ENCODE peak calls at places on chromosomes 12 and 14, in six cellular contexts. One of them, this sample, is unnamed.

GRCh38 chr14:97283450-97284230 is 486.5 kb downstream of the VRK1 start:
- DNase-seq in stimulated activated naive CD4-positive, alpha-beta T cell: no peak
- DNase-seq in brain microvascular endothelial cell: no peak
- DNase-seq in fibroblast of pulmonary artery: no peak
- DNase-seq in C1 segment of cervical spinal cord: no peak
- DNase-seq in A549: no peak
- DNase-seq in this sample: no peak

GRCh38 chr12:79402626-79403025 is 288.1 kb downstream of the PAWR start:
- DNase-seq in stimulated activated naive CD4-positive, alpha-beta T cell: no peak
- DNase-seq in fibroblast of pulmonary artery: no peak
- DNase-seq in brain microvascular endothelial cell: peak
- DNase-seq in A549: no peak
- DNase-seq in C1 segment of cervical spinal cord: no peak
- DNase-seq in this sample: no peak

GRCh38 chr12:113080692-113081091 is 24.2 kb downstream of the DTX1 start:
- DNase-seq in fibroblast of pulmonary artery: no peak
- DNase-seq in brain microvascular endothelial cell: no peak
- DNase-seq in stimulated activated naive CD4-positive, alpha-beta T cell: no peak
- DNase-seq in A549: no peak
- DNase-seq in C1 segment of cervical spinal cord: no peak
- DNase-seq in this sample: no peak

GRCh38 chr12:9925746-9926393 is 6.3 kb downstream of the CLEC2A start:
- DNase-seq in C1 segment of cervical spinal cord: no peak
- DNase-seq in A549: peak
- DNase-seq in fibroblast of pulmonary artery: peak
- DNase-seq in stimulated activated naive CD4-positive, alpha-beta T cell: peak
- DNase-seq in brain microvascular endothelial cell: peak
- DNase-seq in this sample: no peak

GRCh38 chr14:96852823-96853422 is 55.7 kb downstream of the VRK1 start:
- DNase-seq in fibroblast of pulmonary artery: peak
- DNase-seq in A549: peak
- DNase-seq in C1 segment of cervical spinal cord: no peak
- DNase-seq in stimulated activated naive CD4-positive, alpha-beta T cell: no peak
- DNase-seq in brain microvascular endothelial cell: peak
- DNase-seq in this sample: no peak

GRCh38 chr14:37668646-37669045 is 73.2 kb downstream of the TTC6 start:
- DNase-seq in C1 segment of cervical spinal cord: no peak
- DNase-seq in fibroblast of pulmonary artery: peak
- DNase-seq in brain microvascular endothelial cell: peak
- DNase-seq in A549: no peak
- DNase-seq in stimulated activated naive CD4-positive, alpha-beta T cell: no peak
- DNase-seq in this sample: no peak

GRCh38 chr12:84732941-84733340 is 179.7 kb downstream of the SLC6A15 start:
- DNase-seq in fibroblast of pulmonary artery: no peak
- DNase-seq in C1 segment of cervical spinal cord: no peak
- DNase-seq in brain microvascular endothelial cell: no peak
- DNase-seq in A549: no peak
- DNase-seq in stimulated activated naive CD4-positive, alpha-beta T cell: no peak
- DNase-seq in this sample: no peak

GRCh38 chr12:64716839-64717455 is 42.3 kb downstream of the GNS start:
- DNase-seq in A549: no peak
- DNase-seq in brain microvascular endothelial cell: no peak
- DNase-seq in C1 segment of cervical spinal cord: no peak
- DNase-seq in fibroblast of pulmonary artery: no peak
- DNase-seq in stimulated activated naive CD4-positive, alpha-beta T cell: no peak
- DNase-seq in this sample: no peak

GRCh38 chr12:124734224-124734788 is 129.4 kb downstream of the SCARB1 start:
- DNase-seq in stimulated activated naive CD4-positive, alpha-beta T cell: no peak
- DNase-seq in fibroblast of pulmonary artery: no peak
- DNase-seq in A549: no peak
- DNase-seq in C1 segment of cervical spinal cord: no peak
- DNase-seq in brain microvascular endothelial cell: peak
- DNase-seq in this sample: no peak

GRCh38 chr12:12819752-12820311 is 6.7 kb downstream of the DDX47 start:
- DNase-seq in A549: peak
- DNase-seq in brain microvascular endothelial cell: peak
- DNase-seq in stimulated activated naive CD4-positive, alpha-beta T cell: no peak
- DNase-seq in C1 segment of cervical spinal cord: no peak
- DNase-seq in fibroblast of pulmonary artery: peak
- DNase-seq in this sample: no peak

GRCh38 chr14:40058916-40059897 is 627.0 kb upstream of the FBXO33 start:
- DNase-seq in C1 segment of cervical spinal cord: no peak
- DNase-seq in fibroblast of pulmonary artery: no peak
- DNase-seq in stimulated activated naive CD4-positive, alpha-beta T cell: no peak
- DNase-seq in brain microvascular endothelial cell: no peak
- DNase-seq in A549: no peak
- DNase-seq in this sample: no peak

GRCh38 chr12:80632835-80633234 is 74.6 kb upstream of the MYF6 start:
- DNase-seq in stimulated activated naive CD4-positive, alpha-beta T cell: no peak
- DNase-seq in A549: no peak
- DNase-seq in fibroblast of pulmonary artery: no peak
- DNase-seq in brain microvascular endothelial cell: no peak
- DNase-seq in C1 segment of cervical spinal cord: no peak
- DNase-seq in this sample: no peak

GRCh38 chr14:68111733-68112270 is 292.2 kb downstream of the RAD51B start:
- DNase-seq in brain microvascular endothelial cell: no peak
- DNase-seq in fibroblast of pulmonary artery: no peak
- DNase-seq in C1 segment of cervical spinal cord: no peak
- DNase-seq in A549: no peak
- DNase-seq in stimulated activated naive CD4-positive, alpha-beta T cell: no peak
- DNase-seq in this sample: no peak

GRCh38 chr12:120901818-120902217 is 2.3 kb downstream of the SPPL3 start:
- DNase-seq in C1 segment of cervical spinal cord: no peak
- DNase-seq in brain microvascular endothelial cell: no peak
- DNase-seq in fibroblast of pulmonary artery: no peak
- DNase-seq in stimulated activated naive CD4-positive, alpha-beta T cell: no peak
- DNase-seq in A549: no peak
- DNase-seq in this sample: no peak

GRCh38 chr14:63544641-63545234 is 1.6 kb upstream of the PPP2R5E start:
- DNase-seq in brain microvascular endothelial cell: peak
- DNase-seq in stimulated activated naive CD4-positive, alpha-beta T cell: no peak
- DNase-seq in A549: peak
- DNase-seq in fibroblast of pulmonary artery: peak
- DNase-seq in C1 segment of cervical spinal cord: no peak
- DNase-seq in this sample: no peak

GRCh38 chr12:105204916-105205315 is 31.1 kb downstream of the APPL2 start:
- DNase-seq in A549: no peak
- DNase-seq in fibroblast of pulmonary artery: peak
- DNase-seq in stimulated activated naive CD4-positive, alpha-beta T cell: no peak
- DNase-seq in brain microvascular endothelial cell: peak
- DNase-seq in C1 segment of cervical spinal cord: no peak
- DNase-seq in this sample: no peak

GRCh38 chr14:91317381-91318313 is 73.1 kb upstream of the GPR68 start:
- DNase-seq in A549: no peak
- DNase-seq in C1 segment of cervical spinal cord: no peak
- DNase-seq in fibroblast of pulmonary artery: peak
- DNase-seq in brain microvascular endothelial cell: no peak
- DNase-seq in stimulated activated naive CD4-positive, alpha-beta T cell: peak
- DNase-seq in this sample: no peak

GRCh38 chr14:61121293-61121897 is 140.3 kb downstream of the SLC38A6 start:
- DNase-seq in brain microvascular endothelial cell: no peak
- DNase-seq in A549: no peak
- DNase-seq in stimulated activated naive CD4-positive, alpha-beta T cell: no peak
- DNase-seq in fibroblast of pulmonary artery: peak
- DNase-seq in C1 segment of cervical spinal cord: no peak
- DNase-seq in this sample: no peak

GRCh38 chr12:119613319-119613936 is 19.9 kb downstream of the TMEM233 start:
- DNase-seq in A549: no peak
- DNase-seq in stimulated activated naive CD4-positive, alpha-beta T cell: no peak
- DNase-seq in fibroblast of pulmonary artery: no peak
- DNase-seq in C1 segment of cervical spinal cord: no peak
- DNase-seq in brain microvascular endothelial cell: peak
- DNase-seq in this sample: no peak

GRCh38 chr12:106118-106561 is 39.6 kb downstream of the IQSEC3 start:
- DNase-seq in stimulated activated naive CD4-positive, alpha-beta T cell: no peak
- DNase-seq in fibroblast of pulmonary artery: no peak
- DNase-seq in brain microvascular endothelial cell: no peak
- DNase-seq in A549: peak
- DNase-seq in C1 segment of cervical spinal cord: no peak
- DNase-seq in this sample: no peak

GRCh38 chr14:100849432-100849831 is 23.5 kb downstream of the MEG3 start:
- DNase-seq in brain microvascular endothelial cell: no peak
- DNase-seq in C1 segment of cervical spinal cord: no peak
- DNase-seq in stimulated activated naive CD4-positive, alpha-beta T cell: no peak
- DNase-seq in A549: no peak
- DNase-seq in fibroblast of pulmonary artery: no peak
- DNase-seq in this sample: no peak

GRCh38 chr12:94649349-94650142 is 811 bp downstream of the TMCC3 start:
- DNase-seq in stimulated activated naive CD4-positive, alpha-beta T cell: no peak
- DNase-seq in fibroblast of pulmonary artery: peak
- DNase-seq in C1 segment of cervical spinal cord: peak
- DNase-seq in brain microvascular endothelial cell: peak
- DNase-seq in A549: peak
- DNase-seq in this sample: peak

GRCh38 chr12:89051065-89051677 is 301.1 kb downstream of the DUSP6 start:
- DNase-seq in C1 segment of cervical spinal cord: no peak
- DNase-seq in A549: peak
- DNase-seq in fibroblast of pulmonary artery: peak
- DNase-seq in brain microvascular endothelial cell: peak
- DNase-seq in stimulated activated naive CD4-positive, alpha-beta T cell: peak
- DNase-seq in this sample: no peak

GRCh38 chr14:52801014-52801708 is 9.8 kb upstream of the GNPNAT1 start:
- DNase-seq in brain microvascular endothelial cell: peak
- DNase-seq in A549: no peak
- DNase-seq in stimulated activated naive CD4-positive, alpha-beta T cell: no peak
- DNase-seq in C1 segment of cervical spinal cord: no peak
- DNase-seq in fibroblast of pulmonary artery: peak
- DNase-seq in this sample: no peak

GRCh38 chr12:104938371-104938770 is 19.7 kb downstream of the SLC41A2 start:
- DNase-seq in C1 segment of cervical spinal cord: no peak
- DNase-seq in fibroblast of pulmonary artery: no peak
- DNase-seq in stimulated activated naive CD4-positive, alpha-beta T cell: no peak
- DNase-seq in A549: no peak
- DNase-seq in brain microvascular endothelial cell: peak
- DNase-seq in this sample: no peak

GRCh38 chr14:83706555-83706954 is 1823.4 kb upstream of the FLRT2 start:
- DNase-seq in C1 segment of cervical spinal cord: no peak
- DNase-seq in A549: no peak
- DNase-seq in brain microvascular endothelial cell: no peak
- DNase-seq in fibroblast of pulmonary artery: no peak
- DNase-seq in stimulated activated naive CD4-positive, alpha-beta T cell: no peak
- DNase-seq in this sample: no peak

GRCh38 chr14:105255021-105255507 is 6.7 kb downstream of the BTBD6 start:
- DNase-seq in brain microvascular endothelial cell: peak
- DNase-seq in fibroblast of pulmonary artery: no peak
- DNase-seq in stimulated activated naive CD4-positive, alpha-beta T cell: no peak
- DNase-seq in A549: no peak
- DNase-seq in C1 segment of cervical spinal cord: no peak
- DNase-seq in this sample: no peak

GRCh38 chr12:71708658-71709057 is 22.8 kb downstream of the TMEM19 start:
- DNase-seq in stimulated activated naive CD4-positive, alpha-beta T cell: no peak
- DNase-seq in C1 segment of cervical spinal cord: no peak
- DNase-seq in A549: no peak
- DNase-seq in fibroblast of pulmonary artery: no peak
- DNase-seq in brain microvascular endothelial cell: no peak
- DNase-seq in this sample: no peak

GRCh38 chr14:70822706-70823185 is 13.4 kb upstream of the MAP3K9 start:
- DNase-seq in brain microvascular endothelial cell: no peak
- DNase-seq in stimulated activated naive CD4-positive, alpha-beta T cell: no peak
- DNase-seq in C1 segment of cervical spinal cord: peak
- DNase-seq in A549: peak
- DNase-seq in fibroblast of pulmonary artery: peak
- DNase-seq in this sample: no peak